ENCODE peak calls at places on chromosomes 3 and 15, in eight cellular contexts. One of them, this sample, is unnamed.

GRCh38 chr15:72197045-72197459 is 535 bp downstream of the GRAMD2A start:
- DNase-seq in HL-60: no peak
- DNase-seq in K562: no peak
- DNase-seq in heart right ventricle: no peak
- DNase-seq in CD8-positive, alpha-beta T cell: no peak
- DNase-seq in fibroblast of mammary gland: no peak
- DNase-seq in cardiac fibroblast: peak; percentile 13
- DNase-seq in A549: no peak
- DNase-seq in this sample: no peak

GRCh38 chr3:59364471-59364870 is 314.6 kb upstream of the CFAP20DC start:
- DNase-seq in HL-60: no peak
- DNase-seq in K562: no peak
- DNase-seq in heart right ventricle: no peak
- DNase-seq in CD8-positive, alpha-beta T cell: no peak
- DNase-seq in fibroblast of mammary gland: no peak
- DNase-seq in cardiac fibroblast: peak; percentile 25
- DNase-seq in A549: no peak
- DNase-seq in this sample: no peak

GRCh38 chr3:17680530-17680929 is 61.9 kb downstream of the TBC1D5 start:
- DNase-seq in HL-60: no peak
- DNase-seq in K562: no peak
- DNase-seq in heart right ventricle: no peak
- DNase-seq in CD8-positive, alpha-beta T cell: no peak
- DNase-seq in fibroblast of mammary gland: no peak
- DNase-seq in cardiac fibroblast: no peak
- DNase-seq in A549: no peak
- DNase-seq in this sample: no peak

GRCh38 chr15:75104804-75105557 is 81.6 kb downstream of the PPCDC start:
- DNase-seq in HL-60: peak; percentile 93
- DNase-seq in K562: no peak
- DNase-seq in heart right ventricle: peak; percentile 64
- DNase-seq in CD8-positive, alpha-beta T cell: no peak
- DNase-seq in fibroblast of mammary gland: peak; percentile 96
- DNase-seq in cardiac fibroblast: peak; percentile 99
- DNase-seq in A549: peak; percentile 93
- DNase-seq in this sample: peak; percentile 92

GRCh38 chr15:37109952-37110630 is 9.7 kb upstream of the MEIS2 start:
- DNase-seq in HL-60: no peak
- DNase-seq in K562: no peak
- DNase-seq in heart right ventricle: peak; percentile 55
- DNase-seq in CD8-positive, alpha-beta T cell: no peak
- DNase-seq in fibroblast of mammary gland: peak; percentile 65
- DNase-seq in cardiac fibroblast: peak; percentile 47
- DNase-seq in A549: no peak
- DNase-seq in this sample: no peak

GRCh38 chr3:159987291-159987711 is 1.3 kb upstream of the IL12A start:
- DNase-seq in HL-60: no peak
- DNase-seq in K562: no peak
- DNase-seq in heart right ventricle: no peak
- DNase-seq in CD8-positive, alpha-beta T cell: no peak
- DNase-seq in fibroblast of mammary gland: peak; percentile 89
- DNase-seq in cardiac fibroblast: peak; percentile 76
- DNase-seq in A549: peak; percentile 25
- DNase-seq in this sample: peak; percentile 26

GRCh38 chr15:100972975-100973350 is 53.8 kb downstream of the LRRK1 start:
- DNase-seq in HL-60: no peak
- DNase-seq in K562: no peak
- DNase-seq in heart right ventricle: no peak
- DNase-seq in CD8-positive, alpha-beta T cell: no peak
- DNase-seq in fibroblast of mammary gland: no peak
- DNase-seq in cardiac fibroblast: no peak
- DNase-seq in A549: no peak
- DNase-seq in this sample: no peak

GRCh38 chr15:48965972-48966371 is 2.3 kb upstream of the SHC4 start:
- DNase-seq in HL-60: peak; percentile 44
- DNase-seq in K562: no peak
- DNase-seq in heart right ventricle: no peak
- DNase-seq in CD8-positive, alpha-beta T cell: no peak
- DNase-seq in fibroblast of mammary gland: peak; percentile 76
- DNase-seq in cardiac fibroblast: peak; percentile 88
- DNase-seq in A549: peak; percentile 56
- DNase-seq in this sample: no peak

GRCh38 chr15:85849946-85850345 is 55.2 kb upstream of the KLHL25 start:
- DNase-seq in HL-60: no peak
- DNase-seq in K562: no peak
- DNase-seq in heart right ventricle: no peak
- DNase-seq in CD8-positive, alpha-beta T cell: no peak
- DNase-seq in fibroblast of mammary gland: no peak
- DNase-seq in cardiac fibroblast: no peak
- DNase-seq in A549: no peak
- DNase-seq in this sample: no peak

GRCh38 chr15:43524254-43524847 is 6.9 kb downstream of the MAP1A start:
- DNase-seq in HL-60: no peak
- DNase-seq in K562: no peak
- DNase-seq in heart right ventricle: no peak
- DNase-seq in CD8-positive, alpha-beta T cell: no peak
- DNase-seq in fibroblast of mammary gland: no peak
- DNase-seq in cardiac fibroblast: no peak
- DNase-seq in A549: no peak
- DNase-seq in this sample: no peak

GRCh38 chr15:77709135-77709886 is 76.6 kb upstream of the LINGO1 start:
- DNase-seq in HL-60: no peak
- DNase-seq in K562: no peak
- DNase-seq in heart right ventricle: no peak
- DNase-seq in CD8-positive, alpha-beta T cell: no peak
- DNase-seq in fibroblast of mammary gland: no peak
- DNase-seq in cardiac fibroblast: no peak
- DNase-seq in A549: peak; percentile 39
- DNase-seq in this sample: no peak

DNA sequence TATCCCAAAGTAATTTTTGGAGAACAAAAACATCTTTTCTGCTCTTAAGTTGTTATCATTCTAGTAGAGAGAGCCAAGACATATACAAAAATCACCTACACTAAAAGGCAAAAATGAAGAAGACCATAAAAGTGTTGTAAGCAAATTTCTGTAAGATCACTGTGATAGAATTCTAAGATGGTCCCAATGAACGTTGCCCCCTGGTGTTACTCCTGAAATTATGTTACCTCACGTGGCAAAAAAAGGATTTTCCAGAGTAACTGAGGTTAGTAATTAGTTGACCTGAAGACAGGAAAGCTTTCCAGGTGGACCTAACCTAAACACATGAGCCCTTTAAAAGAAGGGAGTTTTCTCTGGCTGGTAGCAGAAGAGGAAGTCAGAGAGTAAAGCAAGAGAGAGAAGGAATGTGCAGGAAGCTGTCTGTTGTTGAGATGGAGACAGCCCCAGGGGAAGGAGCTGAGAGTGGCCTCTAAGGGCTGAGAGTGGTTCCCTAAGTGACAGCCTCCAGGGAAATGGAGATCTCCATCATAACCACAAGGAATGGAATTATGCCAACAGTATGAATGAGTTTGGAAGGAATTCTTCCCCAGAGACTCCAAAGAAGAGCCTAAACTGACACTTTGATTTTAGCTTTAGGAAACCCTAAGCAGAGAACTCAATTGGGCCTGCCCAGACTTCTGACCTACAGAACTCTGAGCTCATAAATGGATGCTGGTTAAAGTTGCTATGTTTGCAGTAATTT is 205.9 kb downstream of the CD47 start:
- DNase-seq in HL-60: peak; percentile 18
- DNase-seq in K562: no peak
- DNase-seq in heart right ventricle: peak; percentile 47
- DNase-seq in CD8-positive, alpha-beta T cell: no peak
- DNase-seq in fibroblast of mammary gland: peak; percentile 92
- DNase-seq in cardiac fibroblast: peak; percentile 48
- DNase-seq in A549: no peak
- DNase-seq in this sample: no peak
- TF ChIP-seq CTCF in HL-60: no peak
- TF ChIP-seq CTCF in K562: no peak
- TF ChIP-seq CTCF in heart right ventricle: no peak
- TF ChIP-seq CTCF in CD8-positive, alpha-beta T cell: no peak
- TF ChIP-seq CTCF in fibroblast of mammary gland: peak; percentile 28
- TF ChIP-seq CTCF in cardiac fibroblast: no peak
- TF ChIP-seq CTCF in A549: no peak
- TF ChIP-seq CTCF in this sample: peak; percentile 34

DNA sequence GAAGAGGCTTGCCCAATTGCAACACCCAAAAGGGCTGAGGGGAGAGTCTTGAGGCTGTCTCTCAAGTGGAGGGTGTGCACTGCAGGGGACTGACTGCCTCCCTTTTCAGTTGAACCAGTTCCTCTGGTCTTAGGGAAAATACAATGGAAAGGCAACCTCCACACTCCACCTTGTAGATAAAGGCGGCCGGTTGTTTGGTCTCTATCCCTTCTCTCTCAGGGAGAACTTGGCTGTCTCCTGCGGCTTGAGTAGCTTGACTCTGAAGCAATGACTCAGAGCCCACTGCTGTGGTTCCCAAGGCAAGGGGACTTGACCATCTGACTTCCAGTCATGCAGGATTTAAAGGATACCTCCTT is 143.2 kb upstream of the UMPS start:
- DNase-seq in HL-60: no peak
- DNase-seq in K562: no peak
- DNase-seq in heart right ventricle: no peak
- DNase-seq in CD8-positive, alpha-beta T cell: no peak
- DNase-seq in fibroblast of mammary gland: peak; percentile 24
- DNase-seq in cardiac fibroblast: peak; percentile 4
- DNase-seq in A549: no peak
- DNase-seq in this sample: no peak
- H3K4me3 ChIP-seq in HL-60: no peak overlapping the region
- H3K4me3 ChIP-seq in K562: peak overlapping the region; percentile 39
- H3K4me3 ChIP-seq in heart right ventricle: no peak overlapping the region
- H3K4me3 ChIP-seq in CD8-positive, alpha-beta T cell: no peak overlapping the region
- H3K4me3 ChIP-seq in fibroblast of mammary gland: no peak overlapping the region
- H3K4me3 ChIP-seq in cardiac fibroblast: no peak overlapping the region
- H3K4me3 ChIP-seq in A549: no peak overlapping the region
- H3K4me3 ChIP-seq in this sample: no peak overlapping the region

GRCh38 chr15:28900892-28901586 is 15.3 kb downstream of the APBA2 start:
- DNase-seq in HL-60: no peak
- DNase-seq in K562: no peak
- DNase-seq in heart right ventricle: no peak
- DNase-seq in CD8-positive, alpha-beta T cell: no peak
- DNase-seq in fibroblast of mammary gland: no peak
- DNase-seq in cardiac fibroblast: no peak
- DNase-seq in A549: no peak
- DNase-seq in this sample: no peak

GRCh38 chr15:28901587-28901980 is 15.8 kb downstream of the APBA2 start:
- DNase-seq in HL-60: no peak
- DNase-seq in K562: no peak
- DNase-seq in heart right ventricle: no peak
- DNase-seq in CD8-positive, alpha-beta T cell: no peak
- DNase-seq in fibroblast of mammary gland: no peak
- DNase-seq in cardiac fibroblast: no peak
- DNase-seq in A549: no peak
- DNase-seq in this sample: no peak

GRCh38 chr15:28902856-28903255 is 17.1 kb downstream of the APBA2 start:
- DNase-seq in HL-60: no peak
- DNase-seq in K562: no peak
- DNase-seq in heart right ventricle: no peak
- DNase-seq in CD8-positive, alpha-beta T cell: no peak
- DNase-seq in fibroblast of mammary gland: no peak
- DNase-seq in cardiac fibroblast: no peak
- DNase-seq in A549: no peak
- DNase-seq in this sample: no peak

GRCh38 chr15:28903555-28903954 is 17.8 kb downstream of the APBA2 start:
- DNase-seq in HL-60: no peak
- DNase-seq in K562: no peak
- DNase-seq in heart right ventricle: no peak
- DNase-seq in CD8-positive, alpha-beta T cell: no peak
- DNase-seq in fibroblast of mammary gland: no peak
- DNase-seq in cardiac fibroblast: no peak
- DNase-seq in A549: no peak
- DNase-seq in this sample: no peak

DNA sequence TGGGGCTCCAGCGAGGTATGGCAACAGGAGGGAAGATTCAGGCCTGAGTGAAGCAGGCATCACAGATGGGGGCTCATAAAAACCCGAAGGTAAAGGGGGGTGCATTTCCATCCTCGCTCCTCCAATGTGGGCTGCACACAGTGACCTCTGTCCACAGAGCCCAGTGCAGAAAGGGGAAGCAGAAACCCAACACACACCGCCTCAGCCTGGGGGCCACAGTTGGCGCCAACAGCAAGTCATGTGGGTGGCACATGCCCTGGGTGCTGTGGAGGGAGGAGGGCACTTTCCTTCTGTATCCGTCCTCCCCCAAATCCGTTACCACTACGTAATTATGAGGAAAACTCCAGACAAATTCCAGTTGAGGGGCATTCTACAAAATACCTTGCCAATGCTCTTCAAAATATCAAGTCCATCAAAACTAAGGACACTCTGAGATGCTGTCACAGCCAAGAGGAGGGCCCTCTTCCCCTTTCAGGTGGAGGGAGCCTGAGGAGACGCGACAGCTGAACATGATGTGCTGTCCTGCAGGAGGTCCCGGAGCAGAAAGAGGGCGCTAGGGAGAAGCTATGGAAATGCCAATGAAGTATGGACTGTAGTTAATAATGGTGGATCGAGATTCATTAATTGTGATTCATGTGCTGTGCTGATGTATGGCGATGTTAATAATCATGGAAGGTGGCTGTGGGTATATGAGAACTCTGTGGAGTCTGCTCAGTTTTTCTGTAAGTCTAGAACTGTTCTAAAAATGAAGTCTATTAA is 16.4 kb downstream of the APBA2 start:
- DNase-seq in HL-60: no peak
- DNase-seq in K562: no peak
- DNase-seq in heart right ventricle: no peak
- DNase-seq in CD8-positive, alpha-beta T cell: no peak
- DNase-seq in fibroblast of mammary gland: no peak
- DNase-seq in cardiac fibroblast: no peak
- DNase-seq in A549: peak; percentile 32
- DNase-seq in this sample: no peak
- TF ChIP-seq CTCF in HL-60: no peak
- TF ChIP-seq CTCF in K562: peak; percentile 69
- TF ChIP-seq CTCF in heart right ventricle: no peak
- TF ChIP-seq CTCF in CD8-positive, alpha-beta T cell: no peak
- TF ChIP-seq CTCF in fibroblast of mammary gland: peak; percentile 13
- TF ChIP-seq CTCF in cardiac fibroblast: peak; percentile 9
- TF ChIP-seq CTCF in A549: peak; percentile 11
- TF ChIP-seq CTCF in this sample: peak; percentile 37

DNA sequence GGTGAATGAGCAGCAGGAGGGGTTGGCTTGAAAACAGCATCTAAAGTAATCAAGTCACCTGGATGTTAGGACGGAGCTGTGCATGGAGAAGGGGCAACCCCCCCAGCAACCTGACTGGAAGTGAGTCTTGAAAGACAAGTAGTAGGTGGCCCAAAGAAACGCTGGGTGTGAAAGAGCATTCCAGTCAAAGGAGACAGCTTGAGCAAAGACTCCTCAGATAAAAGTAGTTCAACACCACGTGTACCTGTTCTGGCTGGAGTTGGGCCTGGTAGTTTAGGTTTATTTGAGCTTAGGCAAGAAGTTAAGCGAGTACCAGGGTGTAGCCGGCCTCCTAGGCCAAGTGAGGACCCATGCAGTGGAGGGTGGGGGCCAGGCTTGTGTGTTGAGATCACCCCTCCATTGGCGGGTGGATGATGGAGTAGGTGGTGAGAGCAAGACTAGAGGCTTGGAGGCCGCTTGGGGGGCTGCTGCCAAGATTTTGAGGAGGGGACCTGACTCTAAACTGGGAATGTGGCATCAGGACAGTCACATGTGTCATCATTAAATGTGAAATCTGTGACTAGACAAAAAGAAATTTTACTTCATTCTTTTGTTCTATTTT is 61.3 kb downstream of the ABHD2 start:
- DNase-seq in HL-60: no peak
- DNase-seq in K562: no peak
- DNase-seq in heart right ventricle: no peak
- DNase-seq in CD8-positive, alpha-beta T cell: no peak
- DNase-seq in fibroblast of mammary gland: no peak
- DNase-seq in cardiac fibroblast: no peak
- DNase-seq in A549: no peak
- DNase-seq in this sample: no peak
- H3K4me3 ChIP-seq in HL-60: no peak overlapping the region
- H3K4me3 ChIP-seq in K562: no peak overlapping the region
- H3K4me3 ChIP-seq in heart right ventricle: no peak overlapping the region
- H3K4me3 ChIP-seq in CD8-positive, alpha-beta T cell: no peak overlapping the region
- H3K4me3 ChIP-seq in fibroblast of mammary gland: no peak overlapping the region
- H3K4me3 ChIP-seq in cardiac fibroblast: no peak overlapping the region
- H3K4me3 ChIP-seq in A549: no peak overlapping the region
- H3K4me3 ChIP-seq in this sample: no peak overlapping the region

This sample was measured in epithelial cell of proximal tubule.